ENCODE peak calls at places on chromosome 4, in four cellular contexts. X is NCI-H1694, F is ovary, S is HS-5. U is an unnamed sample.

GRCh38 chr4:2714071-2714770 is 41.9 kb downstream of the TNIP2 start:
- DNase-seq in X (no peak), S (no peak), F (no peak), U (no peak)

GRCh38 chr4:54660591-54660990 is 2.8 kb downstream of the KIT start:
- DNase-seq in X (no peak), S (no peak), F (no peak), U (no peak)

GRCh38 chr4:7792616-7793015 is 147.0 kb downstream of the AFAP1 start:
- DNase-seq in X (no peak), F (no peak), S (no peak), U (no peak)

GRCh38 chr4:7631288-7631633 is 196.5 kb upstream of the PSAPL1 start:
- DNase-seq in X (no peak), S (no peak), F (no peak), U (no peak)

GRCh38 chr4:18880850-18881249 is 859.3 kb upstream of the LCORL start:
- DNase-seq in X (no peak), S (no peak), F (no peak), U (no peak)

GRCh38 chr4:167114416-167114971 is 119.8 kb downstream of the SPOCK3 start:
- DNase-seq in S (no peak), F (no peak), X (no peak), U (no peak)

GRCh38 chr4:42143996-42144395 is 8.5 kb downstream of the BEND4 start:
- DNase-seq in X (no peak), S (no peak), F (no peak), U (no peak)

GRCh38 chr4:108540536-108540935 is 79.8 kb upstream of the RPL34 start:
- DNase-seq in F (no peak), X (no peak), S (no peak), U (no peak)

GRCh38 chr4:61740950-61741638 is 541.0 kb downstream of the ADGRL3 start:
- DNase-seq in S (no peak), F (no peak), X (peak; percentile 24), U (no peak)

GRCh38 chr4:113445286-113445685 is 316.3 kb downstream of the CAMK2D start:
- DNase-seq in S (peak; percentile 87), X (no peak), F (peak; percentile 34), U (no peak)

GRCh38 chr4:82525287-82525898 is 36.4 kb downstream of the TMEM150C start:
- DNase-seq in F (no peak), S (no peak), X (no peak), U (no peak)

GRCh38 chr4:155944516-155944915 is 9.2 kb downstream of the CTSO start:
- DNase-seq in F (no peak), X (no peak), S (no peak), U (no peak)

GRCh38 chr4:17939061-17939460 is 82.5 kb downstream of the LCORL start:
- DNase-seq in S (no peak), X (no peak), F (no peak), U (no peak)

GRCh38 chr4:72430050-72430449 is 139.0 kb downstream of the ADAMTS3 start:
- DNase-seq in F (no peak), S (no peak), X (no peak), U (no peak)

GRCh38 chr4:20422398-20422797 is 170.7 kb downstream of the SLIT2 start:
- DNase-seq in X (peak; percentile 16), F (no peak), S (no peak), U (peak; percentile 28)

GRCh38 chr4:89216422-89216821 is 91.2 kb downstream of the GPRIN3 start:
- DNase-seq in X (no peak), S (no peak), F (no peak), U (no peak)

GRCh38 chr4:16031554-16032381 is 52.1 kb downstream of the PROM1 start:
- DNase-seq in S (no peak), X (no peak), F (no peak), U (no peak)

GRCh38 chr4:40546972-40547371 is 82.7 kb downstream of the RBM47 start:
- DNase-seq in F (no peak), S (no peak), X (no peak), U (no peak)

GRCh38 chr4:15799703-15800102 is 21.6 kb downstream of the CD38 start:
- DNase-seq in F (no peak), X (no peak), S (no peak), U (no peak)

GRCh38 chr4:100367451-100367850 is 150.4 kb downstream of the EMCN start:
- DNase-seq in X (no peak), F (no peak), S (no peak), U (no peak)

GRCh38 chr4:26860922-26861433 is 337 bp downstream of the STIM2 start:
- DNase-seq in F (peak; percentile 72), X (no peak), S (no peak), U (no peak)

GRCh38 chr4:168592676-168593075 is 95.8 kb downstream of the PALLD start:
- DNase-seq in F (no peak), S (no peak), X (no peak), U (no peak)

GRCh38 chr4:127174168-127174567 is 458.6 kb upstream of the INTU start:
- DNase-seq in X (no peak), F (no peak), S (no peak), U (no peak)

GRCh38 chr4:173879286-173879908 is 349.4 kb upstream of the HAND2 start:
- DNase-seq in X (no peak), S (no peak), F (no peak), U (no peak)

GRCh38 chr4:25702848-25703247 is 47.2 kb downstream of the SLC34A2 start:
- DNase-seq in F (no peak), X (peak; percentile 31), S (peak; percentile 63), U (no peak)

GRCh38 chr4:159778298-159778697 is 675.4 kb downstream of the RAPGEF2 start:
- DNase-seq in S (no peak), X (no peak), F (no peak), U (no peak)

GRCh38 chr4:128386761-128387599 is 99.4 kb upstream of the PGRMC2 start:
- DNase-seq in S (peak; percentile 80), X (peak; percentile 59), F (peak; percentile 92), U (no peak)